ENCODE peak calls at places on chromosomes 7 and 10, in five cellular contexts. F, K, Z, E and A are unnamed samples. For H3K4me1, the result is how much of the 10 kb centered on the place peaks cover.

GRCh38 chr10:98344589-98345038 is 70.4 kb downstream of the PYROXD2 start:
- DNase-seq in F (no peak), K (peak), Z (peak), E (no peak), A (peak)

GRCh38 chr10:31644931-31645633 is 283.5 kb downstream of the ARHGAP12 start:
- DNase-seq in F (no peak), K (no peak), Z (no peak), E (no peak), A (no peak)

GRCh38 chr7:113159746-113160339 is 41.5 kb upstream of the SMIM30 start:
- DNase-seq in F (peak), K (no peak), Z (no peak), E (peak), A (no peak)

GRCh38 chr10:27319752-27320561 is 79.4 kb upstream of the ACBD5 start:
- DNase-seq in F (peak), K (peak), Z (peak), E (peak), A (peak)

GRCh38 chr7:70738080-70738479 is 393.9 kb upstream of the GALNT17 start:
- DNase-seq in F (peak), K (no peak), Z (no peak), E (peak), A (no peak)

GRCh38 chr10:5557040-5557721 is 32.4 kb downstream of the CALML3 start:
- DNase-seq in F (no peak), K (no peak), Z (no peak), E (no peak), A (peak)

GRCh38 chr7:85222522-85222921 is 35.7 kb upstream of the SEMA3D start:
- DNase-seq in F (no peak), K (no peak), Z (no peak), E (no peak), A (no peak)

GRCh38 chr7:157758468-157759245 is 421.9 kb downstream of the DNAJB6 start:
- DNase-seq in F (no peak), K (no peak), Z (no peak), E (no peak), A (no peak)

GRCh38 chr10:49656845-49657493 is 22.5 kb upstream of the C10orf53 start:
- DNase-seq in F (no peak), K (no peak), Z (no peak), E (peak), A (no peak)

GRCh38 chr10:100993986-100994708 is 5.5 kb upstream of the LZTS2 start:
- DNase-seq in F (peak), K (no peak), Z (no peak), E (no peak), A (no peak)

GRCh38 chr10:125076891-125077643 is 83.3 kb downstream of the CTBP2 start:
- DNase-seq in F (no peak), K (no peak), Z (no peak), E (no peak), A (no peak)

GRCh38 chr10:109689785-109690184 is 233.5 kb downstream of the XPNPEP1 start:
- DNase-seq in F (no peak), K (no peak), Z (no peak), E (no peak), A (no peak)

GRCh38 chr7:98733036-98733435 is 116.0 kb downstream of the NPTX2 start:
- DNase-seq in F (peak), K (no peak), Z (no peak), E (peak), A (no peak)

GRCh38 chr7:12888727-12889126 is 201.3 kb downstream of the ARL4A start:
- DNase-seq in F (no peak), K (no peak), Z (no peak), E (peak), A (no peak)

GRCh38 chr7:13880789-13881188 is 108.7 kb downstream of the ETV1 start:
- DNase-seq in F (no peak), K (no peak), Z (no peak), E (peak), A (no peak)

GRCh38 chr7:1040790-1041189 is 3.6 kb upstream of the GPR146 start:
- DNase-seq in F (no peak), K (no peak), Z (no peak), E (no peak), A (no peak)

GRCh38 chr7:81385370-81385769 is 384.5 kb downstream of the HGF start:
- DNase-seq in F (no peak), K (no peak), Z (no peak), E (no peak), A (no peak)

GRCh38 chr7:1988533-1988930 is 244.2 kb downstream of the MAD1L1 start:
- DNase-seq in F (no peak), K (no peak), Z (no peak), E (no peak), A (no peak)

GRCh38 chr7:45886931-45887667 is 1.2 kb upstream of the IGFBP1 start:
- DNase-seq in F (no peak), K (no peak), Z (no peak), E (no peak), A (no peak)

GRCh38 chr10:75956624-75957023 is 525.2 kb downstream of the LRMDA start:
- DNase-seq in F (peak), K (no peak), Z (no peak), E (peak), A (no peak)

GRCh38 chr7:134350682-134351081 is 34.0 kb upstream of the SLC35B4 start:
- DNase-seq in F (no peak), K (no peak), Z (no peak), E (no peak), A (no peak)

GRCh38 chr10:119205926-119206602 is 1.3 kb upstream of the GRK5 start:
- DNase-seq in F (peak), K (peak), Z (peak), E (peak), A (peak)

GRCh38 chr10:65950075-65950474 is 975.8 kb upstream of the LRRTM3 start:
- DNase-seq in F (peak), K (no peak), Z (no peak), E (peak), A (no peak)

GRCh38 chr10:132368881-132369635 is 27.9 kb upstream of the PWWP2B start:
- DNase-seq in F (no peak), K (no peak), Z (no peak), E (no peak), A (peak)

GRCh38 chr10:88460601-88461000 is 122.5 kb downstream of the RNLS start:
- DNase-seq in F (no peak), K (no peak), Z (no peak), E (no peak), A (no peak)

GRCh38 chr10:126157127-126157526 is 231.2 kb downstream of the ADAM12 start:
- DNase-seq in F (no peak), K (no peak), Z (no peak), E (no peak), A (no peak)

GRCh38 chr10:119253433-119254174 is 46.2 kb downstream of the GRK5 start:
- DNase-seq in F (peak), K (peak), Z (peak), E (peak), A (no peak)

GRCh38 chr10:100998183-100998990 is 1.2 kb upstream of the LZTS2 start:
- DNase-seq in F (peak), K (peak), Z (peak), E (peak), A (peak)

GRCh38 chr10:5530846-5531557 is 6.2 kb downstream of the CALML3 start:
- DNase-seq in F (no peak), K (peak), Z (no peak), E (no peak), A (no peak)

GRCh38 chr10:103612462-103613365 is 119.2 kb downstream of the NEURL1 start:
- DNase-seq in F (no peak), K (no peak), Z (no peak), E (no peak), A (no peak)

GRCh38 chr10:103617362-103618026 is 124.0 kb downstream of the NEURL1 start:
- DNase-seq in F (no peak), K (no peak), Z (no peak), E (no peak), A (no peak)

GRCh38 chr10:103613616-103614015 is 120.1 kb downstream of the NEURL1 start:
- DNase-seq in F (no peak), K (no peak), Z (no peak), E (no peak), A (no peak)

GRCh38 chr10:103616705-103617361 is 123.3 kb downstream of the NEURL1 start:
- DNase-seq in F (no peak), K (peak), Z (peak), E (no peak), A (no peak)

DNA sequence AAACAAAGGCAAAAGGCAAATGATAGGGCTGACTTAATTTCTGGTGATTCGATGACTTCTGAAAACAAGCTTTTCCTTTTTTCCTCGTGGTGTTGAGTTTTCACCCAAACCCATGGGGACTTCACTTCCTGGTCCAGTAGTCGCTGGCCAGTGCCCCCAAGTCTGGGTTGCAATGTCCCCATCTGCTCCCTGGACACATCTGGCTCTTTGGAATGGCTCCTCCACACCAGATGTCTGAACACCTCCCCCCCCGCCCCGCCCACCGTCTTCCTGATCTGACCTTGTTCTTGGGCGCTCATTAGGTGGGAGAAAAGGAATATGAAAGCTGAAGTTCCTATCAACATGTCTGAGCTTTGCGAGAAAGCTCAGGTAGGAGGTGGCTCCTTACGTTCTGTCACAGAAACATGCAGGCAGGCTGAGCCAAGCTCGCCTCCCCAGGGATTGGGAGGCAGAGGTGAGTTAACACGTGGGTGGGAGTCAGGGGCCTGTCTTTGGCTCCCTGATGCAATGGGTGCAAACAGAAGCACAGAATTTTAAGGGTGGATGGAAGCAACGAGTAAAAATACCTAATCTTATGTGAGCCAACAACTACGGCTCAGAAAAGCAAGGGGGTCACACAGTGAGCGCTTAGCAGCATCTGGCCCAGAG is 121.1 kb downstream of the NEURL1 start:
- DNase-seq in F (no peak), K (no peak), Z (peak), E (no peak), A (no peak)
- H3K4me1 ChIP-seq in F (under half), K (half or more), Z (under half), E (under half), A (under half)

GRCh38 chr7:47572101-47572460 is 9.8 kb downstream of the TNS3 start:
- DNase-seq in F (no peak), K (no peak), Z (peak), E (no peak), A (no peak)
- H3K4me1 ChIP-seq in F (half or more), K (under half), Z (under half), E (half or more), A (half or more)

DNA sequence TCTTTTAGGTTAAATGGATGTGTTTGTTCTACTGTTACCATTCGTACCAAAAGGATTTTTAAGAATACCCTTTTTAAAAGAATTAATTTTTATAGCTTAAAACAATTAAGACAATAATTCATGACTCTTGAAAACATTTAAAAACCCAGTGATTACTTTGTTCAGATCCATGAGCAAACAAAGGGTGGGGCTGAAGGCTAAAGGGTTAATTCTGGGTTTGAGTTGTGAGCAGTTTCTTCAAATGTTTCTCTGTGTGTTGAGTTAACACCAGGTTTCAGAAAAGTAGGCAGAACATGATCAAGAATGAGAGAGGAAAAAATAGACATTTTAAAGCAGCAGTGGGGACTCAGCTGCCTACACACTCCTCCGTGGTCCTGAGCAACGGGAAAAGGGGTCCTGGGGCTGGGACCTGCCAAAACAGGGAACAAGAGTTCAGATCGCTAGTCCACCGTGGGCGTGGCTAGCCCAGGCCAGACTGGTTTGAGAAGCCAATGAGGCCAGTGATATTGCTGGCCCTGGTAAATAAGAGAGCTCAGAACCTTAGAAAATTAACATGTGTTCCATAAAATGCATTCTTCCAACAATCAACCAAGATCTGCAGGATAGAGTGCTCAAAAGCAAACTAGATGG is 14.9 kb upstream of the EZH2 start:
- DNase-seq in F (no peak), K (no peak), Z (no peak), E (no peak), A (no peak)
- H3K4me1 ChIP-seq in F (under half), K (under half), Z (under half), E (under half), A (under half)

GRCh38 chr10:77282163-77282562 is 355.4 kb downstream of the KCNMA1 start:
- DNase-seq in F (no peak), K (no peak), Z (no peak), E (no peak), A (no peak)
- H3K4me1 ChIP-seq in F (under half), K (under half), Z (under half), E (under half), A (under half)